ENCODE peak calls at places on chromosomes 16 and 17, in nine cellular contexts. T is A549; D is heart right ventricle; G is esophagus muscularis mucosa; F is fibroblast of pulmonary artery; S is PC-3; H is CD8-positive, alpha-beta T cell; I is IMR-90; U is sigmoid colon. A is an unnamed sample.

GRCh38 chr16:27273670-27274522 is 5.3 kb upstream of the NSMCE1 start:
- DNase-seq in T (peak), D (no peak), G (peak), F (no peak), S (peak), H (no peak), I (peak), U (no peak), A (peak)

GRCh38 chr17:66087073-66087472 is 104.9 kb downstream of the CEP112 start:
- DNase-seq in T (no peak), D (no peak), G (no peak), F (peak), S (no peak), H (no peak), I (peak), U (no peak), A (peak)

GRCh38 chr16:80852261-80852872 is 48.0 kb upstream of the CDYL2 start:
- DNase-seq in T (peak), D (no peak), G (no peak), F (peak), S (peak), H (no peak), I (peak), U (no peak), A (peak)

GRCh38 chr17:10050597-10051101 is 145.6 kb upstream of the RCVRN start:
- DNase-seq in T (no peak), D (peak), G (no peak), F (peak), S (no peak), H (no peak), I (peak), U (peak), A (peak)

GRCh38 chr17:5418858-5419355 is 555 bp downstream of the NUP88 start:
- DNase-seq in T (peak), D (peak), G (no peak), F (peak), S (peak), H (peak), I (peak), U (no peak), A (peak)

GRCh38 chr16:84710686-84711085 is 10.9 kb downstream of the USP10 start:
- DNase-seq in T (no peak), D (no peak), G (no peak), F (no peak), S (no peak), H (no peak), I (no peak), U (no peak), A (no peak)

GRCh38 chr16:56041556-56042140 is 149.6 kb upstream of the GNAO1 start:
- DNase-seq in T (peak), D (peak), G (peak), F (no peak), S (peak), H (no peak), I (no peak), U (no peak), A (no peak)

GRCh38 chr16:87319997-87320491 is 2.9 kb upstream of the C16orf95 start:
- DNase-seq in T (no peak), D (no peak), G (no peak), F (no peak), S (no peak), H (no peak), I (no peak), U (no peak), A (no peak)

GRCh38 chr17:31820691-31821435 is 38.2 kb downstream of the COPRS start:
- DNase-seq in T (no peak), D (no peak), G (no peak), F (peak), S (no peak), H (no peak), I (peak), U (no peak), A (peak)

GRCh38 chr16:56262148-56262878 is 71.0 kb downstream of the GNAO1 start:
- DNase-seq in T (no peak), D (no peak), G (no peak), F (no peak), S (peak), H (peak), I (no peak), U (peak), A (no peak)

GRCh38 chr16:50311134-50311528 is 44.8 kb downstream of the ADCY7 start:
- DNase-seq in T (no peak), D (no peak), G (no peak), F (no peak), S (no peak), H (no peak), I (no peak), U (peak), A (no peak)

GRCh38 chr16:84303023-84303422 is 8.3 kb downstream of the WFDC1 start:
- DNase-seq in T (no peak), D (peak), G (no peak), F (no peak), S (no peak), H (no peak), I (peak), U (peak), A (no peak)

GRCh38 chr16:58114827-58115825 is 14.1 kb downstream of the CFAP20 start:
- DNase-seq in T (no peak), D (peak), G (no peak), F (peak), S (no peak), H (no peak), I (peak), U (no peak), A (no peak)

GRCh38 chr17:51258756-51259573 is 884 bp downstream of the MBTD1 start:
- DNase-seq in T (peak), D (peak), G (no peak), F (peak), S (peak), H (no peak), I (no peak), U (peak), A (no peak)

GRCh38 chr17:78041401-78042179 is 83.1 kb downstream of the TNRC6C start:
- DNase-seq in T (no peak), D (no peak), G (peak), F (peak), S (peak), H (no peak), I (no peak), U (no peak), A (no peak)

GRCh38 chr17:6102615-6103014 is 32.4 kb downstream of the WSCD1 start:
- DNase-seq in T (no peak), D (no peak), G (no peak), F (no peak), S (no peak), H (no peak), I (no peak), U (no peak), A (no peak)

GRCh38 chr17:74690409-74690825 is 22.3 kb downstream of the CD300LF start:
- DNase-seq in T (no peak), D (no peak), G (no peak), F (no peak), S (no peak), H (no peak), I (no peak), U (peak), A (no peak)

GRCh38 chr16:48611329-48612137 is 1.6 kb upstream of the N4BP1 start:
- DNase-seq in T (peak), D (no peak), G (no peak), F (no peak), S (no peak), H (peak), I (no peak), U (no peak), A (no peak)

GRCh38 chr16:4578961-4579530 is 22.9 kb downstream of the C16orf96 start:
- DNase-seq in T (no peak), D (no peak), G (no peak), F (no peak), S (no peak), H (no peak), I (no peak), U (no peak), A (no peak)

GRCh38 chr16:12532871-12533610 is 270.6 kb downstream of the CPPED1 start:
- DNase-seq in T (no peak), D (no peak), G (no peak), F (no peak), S (no peak), H (peak), I (no peak), U (no peak), A (no peak)

GRCh38 chr16:50683689-50684374 is 2.7 kb upstream of the SNX20 start:
- DNase-seq in T (no peak), D (no peak), G (no peak), F (no peak), S (no peak), H (peak), I (no peak), U (no peak), A (no peak)

GRCh38 chr16:68332411-68333121 is 21.7 kb downstream of the PRMT7 start:
- DNase-seq in T (no peak), D (peak), G (no peak), F (peak), S (no peak), H (no peak), I (peak), U (no peak), A (peak)

GRCh38 chr17:13931111-13931526 is 138.2 kb upstream of the COX10 start:
- DNase-seq in T (no peak), D (peak), G (peak), F (peak), S (peak), H (no peak), I (peak), U (peak), A (peak)

GRCh38 chr17:4919511-4920047 is 12.5 kb upstream of the GP1BA start:
- DNase-seq in T (no peak), D (no peak), G (no peak), F (no peak), S (no peak), H (no peak), I (no peak), U (no peak), A (no peak)

GRCh38 chr17:69713815-69714214 is 299.3 kb downstream of the MAP2K6 start:
- DNase-seq in T (peak), D (no peak), G (no peak), F (no peak), S (no peak), H (no peak), I (no peak), U (no peak), A (no peak)

GRCh38 chr17:4899341-4900230 is at the start of gene C17orf107:
- DNase-seq in T (no peak), D (peak), G (peak), F (peak), S (no peak), H (peak), I (peak), U (peak), A (peak)

GRCh38 chr17:46916211-46916610 is 6.7 kb upstream of the GOSR2 start:
- DNase-seq in T (no peak), D (no peak), G (no peak), F (no peak), S (peak), H (no peak), I (peak), U (no peak), A (peak)

GRCh38 chr17:18235743-18236256 is 10.4 kb downstream of the LLGL1 start:
- DNase-seq in T (no peak), D (no peak), G (no peak), F (peak), S (peak), H (no peak), I (peak), U (no peak), A (peak)

GRCh38 chr17:20153231-20153630 is 144.1 kb downstream of the SPECC1 start:
- DNase-seq in T (no peak), D (no peak), G (no peak), F (no peak), S (no peak), H (no peak), I (no peak), U (no peak), A (no peak)

GRCh38 chr16:19831678-19832077 is 53.0 kb downstream of the GPRC5B start:
- DNase-seq in T (peak), D (peak), G (no peak), F (peak), S (peak), H (no peak), I (peak), U (no peak), A (peak)

GRCh38 chr16:68732741-68733399 is 4.2 kb upstream of the CDH1 start:
- DNase-seq in T (no peak), D (no peak), G (no peak), F (no peak), S (no peak), H (no peak), I (no peak), U (no peak), A (no peak)

GRCh38 chr16:77834600-77834963 is 46.2 kb downstream of the VAT1L start:
- DNase-seq in T (no peak), D (no peak), G (no peak), F (peak), S (no peak), H (no peak), I (peak), U (no peak), A (peak)

GRCh38 chr17:49254066-49254465 is 23.5 kb upstream of the PHOSPHO1 start:
- DNase-seq in T (no peak), D (no peak), G (no peak), F (no peak), S (no peak), H (no peak), I (no peak), U (no peak), A (no peak)

DNA sequence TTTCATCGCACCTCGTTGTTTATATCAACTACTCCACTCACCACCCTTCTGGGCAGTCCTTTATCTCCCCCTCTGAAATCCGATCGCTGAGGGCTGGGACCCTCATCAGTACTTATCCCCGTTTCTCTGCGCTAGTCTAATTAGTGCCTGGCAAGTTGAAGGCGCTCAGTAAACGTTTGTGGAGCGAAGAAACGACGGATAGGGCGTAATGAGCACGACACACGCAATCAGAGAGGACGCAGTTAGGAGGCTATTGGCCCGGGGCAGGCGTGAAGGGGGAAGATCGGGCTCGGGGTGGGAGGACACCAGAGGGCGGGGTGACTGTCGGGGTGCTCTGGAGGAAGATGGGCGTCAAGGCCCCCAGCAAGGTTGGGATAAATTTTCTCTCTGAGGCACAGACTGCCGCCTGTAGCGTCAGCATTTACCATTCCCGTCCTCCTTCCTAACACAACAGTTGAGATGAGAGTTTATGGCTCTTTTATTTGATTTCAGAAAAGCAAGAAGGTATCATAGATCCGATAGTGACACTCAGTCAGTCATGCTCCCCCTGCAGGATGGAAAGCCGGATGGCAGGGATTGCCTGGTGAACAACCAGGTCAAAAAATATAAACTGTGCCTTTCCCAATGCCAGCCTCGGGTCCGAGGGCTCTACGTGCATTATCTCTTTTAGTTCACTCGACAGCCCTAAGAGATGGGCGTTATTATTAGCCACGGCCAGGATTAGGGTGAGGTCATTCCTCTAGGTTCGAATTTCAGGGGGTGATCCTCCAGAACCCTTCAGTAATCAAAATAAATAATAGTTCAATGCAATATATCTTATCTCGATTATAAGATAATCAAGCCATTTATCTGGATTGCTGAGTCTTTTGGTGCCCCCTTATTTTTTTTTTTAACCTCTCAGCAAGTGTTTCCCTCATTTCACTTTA is 9.5 kb upstream of the ARL4D start:
- DNase-seq in T (peak), D (peak), G (peak), F (peak), S (peak), H (peak), I (peak), U (peak), A (peak)
- TF ChIP-seq CTCF in T (peak), D (peak), G (peak), F (peak), S (peak), H (peak), I (peak), U (peak), A (peak)

DNA sequence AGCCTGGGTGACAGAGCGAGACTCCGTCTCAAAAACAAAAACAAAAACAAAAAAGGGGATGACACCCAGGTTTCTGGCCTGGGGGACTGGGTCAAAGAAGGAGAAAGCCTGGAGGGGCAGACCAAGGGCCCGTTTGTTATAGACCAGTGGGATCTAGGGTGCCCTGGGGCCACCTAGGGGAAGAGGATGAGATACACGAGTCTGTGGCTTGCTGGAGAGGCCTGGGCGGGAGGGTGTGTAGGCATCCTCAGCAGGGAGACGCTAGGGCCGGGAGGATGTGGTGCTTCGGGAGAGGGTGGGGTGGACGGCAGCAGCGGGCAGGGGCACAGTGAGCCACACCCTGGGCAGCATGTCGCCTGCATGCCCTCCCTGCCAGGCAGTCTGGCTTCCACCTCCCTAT is 17.1 kb upstream of the CRK start:
- DNase-seq in T (no peak), D (no peak), G (no peak), F (no peak), S (no peak), H (no peak), I (no peak), U (no peak), A (no peak)
- H3K4me3 ChIP-seq in T (no peak), D (no peak), G (no peak), F (no peak), S (no peak), H (no peak), I (no peak), U (no peak), A (no peak)

GRCh38 chr16:79543219-79543618 is 57.3 kb downstream of the MAF start:
- DNase-seq in T (no peak), D (peak), G (no peak), F (no peak), S (no peak), H (no peak), I (no peak), U (no peak), A (no peak)
- TF ChIP-seq CTCF in T (no peak), D (peak), G (no peak), F (no peak), S (no peak), H (no peak), I (no peak), U (no peak), A (no peak)

DNA sequence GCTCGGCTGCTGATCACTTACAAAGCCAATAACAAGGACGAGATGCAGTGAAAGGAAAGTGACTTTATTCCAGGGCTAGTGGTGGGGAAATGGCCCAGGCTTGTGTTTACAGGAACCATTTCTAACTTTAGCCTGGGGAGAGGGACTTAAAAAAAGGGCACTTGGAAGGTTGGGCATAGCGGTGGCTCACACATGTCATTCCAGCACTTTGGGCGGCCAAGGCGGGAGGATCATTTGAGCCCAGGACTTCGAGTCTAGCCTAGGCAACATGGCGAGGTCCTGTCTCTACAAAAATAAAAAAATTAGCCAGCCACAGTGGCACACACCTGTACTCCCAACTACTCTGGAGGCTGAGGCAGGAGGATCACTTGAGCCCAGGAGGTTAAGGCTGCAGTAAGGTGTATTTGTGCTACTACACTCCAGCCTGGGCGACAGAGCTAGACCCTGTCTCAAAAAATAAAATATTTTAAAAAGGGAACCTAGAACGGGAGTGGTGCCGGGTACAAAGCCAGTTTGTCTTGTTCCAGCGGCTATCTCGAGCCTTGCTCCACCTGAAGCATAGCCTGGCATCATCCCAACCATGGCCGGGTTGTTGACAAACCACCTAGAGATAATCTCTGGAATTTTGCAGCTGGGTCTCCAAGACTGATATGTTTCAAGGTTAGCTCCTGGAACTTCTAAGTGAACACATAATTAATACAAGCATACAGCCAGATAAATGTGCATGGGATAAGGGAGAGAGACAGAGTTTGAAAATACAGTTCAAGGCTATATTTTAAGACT is 5.7 kb upstream of the TVP23A start:
- DNase-seq in T (no peak), D (no peak), G (no peak), F (no peak), S (peak), H (no peak), I (no peak), U (no peak), A (no peak)
- H3K4me3 ChIP-seq in T (no peak), D (no peak), G (no peak), F (no peak), S (no peak), H (no peak), I (no peak), U (no peak), A (no peak)

DNA sequence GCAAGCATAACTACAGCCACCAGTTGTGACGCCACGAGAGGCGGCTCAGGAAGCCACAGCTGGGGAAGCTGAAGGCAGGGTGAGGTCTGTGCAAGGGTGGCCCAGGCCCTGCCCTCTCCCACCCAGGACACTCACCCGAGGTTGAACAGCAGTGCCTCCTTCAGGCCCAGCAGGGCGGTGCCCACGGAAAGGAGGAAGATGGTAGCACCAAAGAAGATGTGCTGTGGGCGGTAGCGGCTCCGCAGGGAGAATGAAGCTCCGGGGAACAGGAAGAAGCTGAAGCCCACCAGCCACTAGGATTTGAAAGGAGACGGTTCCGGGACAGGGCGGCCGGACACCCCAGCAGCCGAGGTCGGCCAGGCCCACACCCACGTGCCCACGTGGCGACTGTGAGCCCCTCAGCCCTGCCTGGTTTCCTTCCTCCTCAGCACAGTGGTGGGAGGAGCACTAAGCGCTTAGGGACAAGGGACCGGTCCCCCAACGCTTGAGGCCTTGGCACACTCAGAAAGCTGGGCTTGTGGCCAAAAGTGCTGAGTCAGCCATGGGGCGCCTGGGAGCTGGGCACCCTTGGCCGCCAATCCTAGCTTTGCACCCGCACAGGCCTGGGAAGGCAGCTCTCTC is 11.0 kb downstream of the CYB561 start:
- DNase-seq in T (peak), D (peak), G (no peak), F (peak), S (peak), H (peak), I (peak), U (peak), A (peak)
- TF ChIP-seq CTCF in T (peak), D (peak), G (no peak), F (peak), S (peak), H (peak), I (peak), U (no peak), A (peak)

GRCh38 chr17:34579017-34579946 is at the start of gene TMEM132E:
- DNase-seq in T (peak), D (peak), G (no peak), F (no peak), S (no peak), H (no peak), I (peak), U (peak), A (no peak)

GRCh38 chr17:34580685-34581445 is 1.5 kb downstream of the TMEM132E start:
- DNase-seq in T (no peak), D (no peak), G (no peak), F (no peak), S (no peak), H (no peak), I (no peak), U (no peak), A (no peak)

GRCh38 chr17:34578656-34579016 is 746 bp upstream of the TMEM132E start:
- DNase-seq in T (no peak), D (no peak), G (no peak), F (no peak), S (no peak), H (no peak), I (no peak), U (no peak), A (no peak)

GRCh38 chr17:34581446-34582184 is 2.2 kb downstream of the TMEM132E start:
- DNase-seq in T (no peak), D (no peak), G (no peak), F (no peak), S (no peak), H (no peak), I (no peak), U (no peak), A (no peak)

GRCh38 chr17:34579979-34580684 is 750 bp downstream of the TMEM132E start:
- DNase-seq in T (peak), D (peak), G (no peak), F (no peak), S (no peak), H (no peak), I (no peak), U (no peak), A (peak)
- H3K4me3 ChIP-seq in T (peak), D (peak), G (peak), F (no peak), S (no peak), H (peak), I (no peak), U (peak), A (no peak)